ENCODE peak calls at places on chromosomes 12 and 14, in four cellular contexts. One of them, this sample, is unnamed.
A peak's percentile ranks its signal among the peaks of the same experiment; 100 is the strongest.

GRCh38 chr12:93453633-93454032 is 11.9 kb upstream of the UBE2N start:
- DNase-seq in activated effector memory CD4-positive, alpha-beta T cell treated with Interleukin-2 at 50 U/mL for 16 hours: no peak
- DNase-seq in neural crest cell: no peak
- DNase-seq in mucosa of descending colon: no peak
- DNase-seq in this sample: no peak

GRCh38 chr12:124179936-124180605 is 114.8 kb upstream of the RFLNA start:
- DNase-seq in activated effector memory CD4-positive, alpha-beta T cell treated with Interleukin-2 at 50 U/mL for 16 hours: no peak
- DNase-seq in mucosa of descending colon: no peak
- DNase-seq in neural crest cell: no peak
- DNase-seq in this sample: no peak

GRCh38 chr12:116200812-116201211 is 76.7 kb downstream of the MED13L start:
- DNase-seq in activated effector memory CD4-positive, alpha-beta T cell treated with Interleukin-2 at 50 U/mL for 16 hours: no peak
- DNase-seq in neural crest cell: no peak
- DNase-seq in mucosa of descending colon: no peak
- DNase-seq in this sample: no peak

GRCh38 chr12:94972795-94973194 is 30.7 kb downstream of the NDUFA12 start:
- DNase-seq in activated effector memory CD4-positive, alpha-beta T cell treated with Interleukin-2 at 50 U/mL for 16 hours: no peak
- DNase-seq in neural crest cell: no peak
- DNase-seq in mucosa of descending colon: no peak
- DNase-seq in this sample: no peak

GRCh38 chr14:23301969-23302289 is 730 bp downstream of the PPP1R3E start:
- DNase-seq in mucosa of descending colon: no peak
- DNase-seq in activated effector memory CD4-positive, alpha-beta T cell treated with Interleukin-2 at 50 U/mL for 16 hours: no peak
- DNase-seq in neural crest cell: no peak
- DNase-seq in this sample: peak; percentile 77

GRCh38 chr14:80930836-80931389 is 10.6 kb downstream of the CEP128 start:
- DNase-seq in mucosa of descending colon: no peak
- DNase-seq in neural crest cell: no peak
- DNase-seq in activated effector memory CD4-positive, alpha-beta T cell treated with Interleukin-2 at 50 U/mL for 16 hours: peak; percentile 33
- DNase-seq in this sample: peak; percentile 73

GRCh38 chr12:76041406-76041805 is 9.8 kb upstream of the PHLDA1 start:
- DNase-seq in activated effector memory CD4-positive, alpha-beta T cell treated with Interleukin-2 at 50 U/mL for 16 hours: no peak
- DNase-seq in mucosa of descending colon: no peak
- DNase-seq in neural crest cell: no peak
- DNase-seq in this sample: no peak

GRCh38 chr12:85836716-85837100 is 499 bp upstream of the RASSF9 start:
- DNase-seq in activated effector memory CD4-positive, alpha-beta T cell treated with Interleukin-2 at 50 U/mL for 16 hours: no peak
- DNase-seq in mucosa of descending colon: no peak
- DNase-seq in neural crest cell: no peak
- DNase-seq in this sample: no peak

GRCh38 chr12:57698414-57698813 is 4.5 kb downstream of the OS9 start:
- DNase-seq in neural crest cell: no peak
- DNase-seq in mucosa of descending colon: no peak
- DNase-seq in activated effector memory CD4-positive, alpha-beta T cell treated with Interleukin-2 at 50 U/mL for 16 hours: no peak
- DNase-seq in this sample: no peak

GRCh38 chr14:67285876-67286452 is 44.7 kb downstream of the PALS1 start:
- DNase-seq in neural crest cell: no peak
- DNase-seq in activated effector memory CD4-positive, alpha-beta T cell treated with Interleukin-2 at 50 U/mL for 16 hours: no peak
- DNase-seq in mucosa of descending colon: no peak
- DNase-seq in this sample: no peak

GRCh38 chr14:62428429-62429203 is 616.6 kb downstream of the KCNH5 start:
- DNase-seq in mucosa of descending colon: no peak
- DNase-seq in activated effector memory CD4-positive, alpha-beta T cell treated with Interleukin-2 at 50 U/mL for 16 hours: no peak
- DNase-seq in neural crest cell: no peak
- DNase-seq in this sample: no peak

GRCh38 chr14:91749857-91750256 is 18.0 kb upstream of the CATSPERB start:
- DNase-seq in neural crest cell: no peak
- DNase-seq in mucosa of descending colon: no peak
- DNase-seq in activated effector memory CD4-positive, alpha-beta T cell treated with Interleukin-2 at 50 U/mL for 16 hours: no peak
- DNase-seq in this sample: no peak

GRCh38 chr14:88128811-88129210 is 123.9 kb downstream of the GPR65 start:
- DNase-seq in activated effector memory CD4-positive, alpha-beta T cell treated with Interleukin-2 at 50 U/mL for 16 hours: no peak
- DNase-seq in mucosa of descending colon: no peak
- DNase-seq in neural crest cell: no peak
- DNase-seq in this sample: no peak

GRCh38 chr14:68718033-68718725 is 74.7 kb downstream of the ZFP36L1 start:
- DNase-seq in neural crest cell: no peak
- DNase-seq in activated effector memory CD4-positive, alpha-beta T cell treated with Interleukin-2 at 50 U/mL for 16 hours: no peak
- DNase-seq in mucosa of descending colon: no peak
- DNase-seq in this sample: no peak

GRCh38 chr12:130909111-130909510 is 37.2 kb downstream of the RAN start:
- DNase-seq in mucosa of descending colon: no peak
- DNase-seq in activated effector memory CD4-positive, alpha-beta T cell treated with Interleukin-2 at 50 U/mL for 16 hours: no peak
- DNase-seq in neural crest cell: no peak
- DNase-seq in this sample: no peak

GRCh38 chr12:21418403-21418802 is 19.1 kb upstream of the PYROXD1 start:
- DNase-seq in activated effector memory CD4-positive, alpha-beta T cell treated with Interleukin-2 at 50 U/mL for 16 hours: no peak
- DNase-seq in mucosa of descending colon: no peak
- DNase-seq in neural crest cell: no peak
- DNase-seq in this sample: no peak

GRCh38 chr12:61654698-61655097 is 605.5 kb upstream of the USP15 start:
- DNase-seq in mucosa of descending colon: no peak
- DNase-seq in activated effector memory CD4-positive, alpha-beta T cell treated with Interleukin-2 at 50 U/mL for 16 hours: no peak
- DNase-seq in neural crest cell: no peak
- DNase-seq in this sample: no peak

GRCh38 chr14:36797634-36798033 is 136.0 kb downstream of the PAX9 start:
- DNase-seq in neural crest cell: no peak
- DNase-seq in mucosa of descending colon: no peak
- DNase-seq in activated effector memory CD4-positive, alpha-beta T cell treated with Interleukin-2 at 50 U/mL for 16 hours: no peak
- DNase-seq in this sample: no peak

This sample was measured in B cell.